ENCODE peak calls at places on chromosome 13, in nine cellular contexts. V, H, E, W, T, X, S, A and F are unnamed samples. For H3K27me3, the result is how much of the 10 kb centered on the place peaks cover.

GRCh38 chr13:44755872-44756271 is 179.7 kb upstream of the TSC22D1 start:
- DNase-seq in H (no peak), T (no peak), A (no peak), W (no peak), S (no peak), V (peak), E (no peak), X (no peak), F (no peak)

GRCh38 chr13:26961890-26962615 is 201.5 kb upstream of the GPR12 start:
- DNase-seq in A (peak), H (peak), T (no peak), S (no peak), W (no peak), V (no peak), E (no peak), X (no peak), F (no peak)

GRCh38 chr13:33205804-33206221 is 79.7 kb downstream of the STARD13 start:
- DNase-seq in H (no peak), W (no peak), S (no peak), T (no peak), E (peak), A (no peak), V (peak), X (no peak), F (no peak)

GRCh38 chr13:36766295-36766694 is 52.7 kb upstream of the RFXAP start:
- DNase-seq in A (peak), X (no peak), T (no peak), S (no peak), E (no peak), W (no peak), V (peak), H (no peak), F (no peak)

GRCh38 chr13:52760078-52760477 is 20.5 kb upstream of the CNMD start:
- DNase-seq in A (no peak), V (no peak), W (no peak), S (no peak), T (no peak), X (no peak), H (no peak), E (no peak), F (no peak)

GRCh38 chr13:49407936-49408335 is 35.9 kb downstream of the CAB39L start:
- DNase-seq in S (no peak), A (no peak), W (no peak), T (no peak), H (no peak), E (no peak), X (no peak), V (no peak), F (no peak)

GRCh38 chr13:77868717-77869116 is 49.9 kb downstream of the EDNRB start:
- DNase-seq in E (no peak), H (no peak), T (no peak), V (peak), X (no peak), A (no peak), W (no peak), S (no peak), F (no peak)

GRCh38 chr13:53075356-53076041 is 46.9 kb downstream of the OLFM4 start:
- DNase-seq in X (no peak), S (no peak), V (no peak), T (no peak), E (no peak), W (no peak), A (no peak), H (no peak), F (no peak)

GRCh38 chr13:73945871-73946270 is 188.3 kb downstream of the KLF12 start:
- DNase-seq in H (no peak), W (no peak), X (peak), T (no peak), V (no peak), A (no peak), S (peak), E (peak), F (no peak)

GRCh38 chr13:22937241-22937640 is 243.5 kb upstream of the SGCG start:
- DNase-seq in V (no peak), A (no peak), S (no peak), W (no peak), T (no peak), H (no peak), E (no peak), X (no peak), F (no peak)

GRCh38 chr13:40983269-40983668 is 35.8 kb downstream of the ELF1 start:
- DNase-seq in X (no peak), S (no peak), W (no peak), H (no peak), V (no peak), E (no peak), T (no peak), A (no peak), F (no peak)

GRCh38 chr13:40981361-40981760 is 37.8 kb downstream of the ELF1 start:
- DNase-seq in V (no peak), S (no peak), W (no peak), E (no peak), X (no peak), T (no peak), A (no peak), H (no peak), F (peak)

GRCh38 chr13:40982772-40983171 is 36.3 kb downstream of the ELF1 start:
- DNase-seq in W (peak), H (no peak), A (peak), T (peak), V (peak), X (no peak), S (no peak), E (no peak), F (peak)

GRCh38 chr13:40980466-40980865 is 38.6 kb downstream of the ELF1 start:
- DNase-seq in V (no peak), S (no peak), T (no peak), X (no peak), H (no peak), W (no peak), E (no peak), A (no peak), F (no peak)

DNA sequence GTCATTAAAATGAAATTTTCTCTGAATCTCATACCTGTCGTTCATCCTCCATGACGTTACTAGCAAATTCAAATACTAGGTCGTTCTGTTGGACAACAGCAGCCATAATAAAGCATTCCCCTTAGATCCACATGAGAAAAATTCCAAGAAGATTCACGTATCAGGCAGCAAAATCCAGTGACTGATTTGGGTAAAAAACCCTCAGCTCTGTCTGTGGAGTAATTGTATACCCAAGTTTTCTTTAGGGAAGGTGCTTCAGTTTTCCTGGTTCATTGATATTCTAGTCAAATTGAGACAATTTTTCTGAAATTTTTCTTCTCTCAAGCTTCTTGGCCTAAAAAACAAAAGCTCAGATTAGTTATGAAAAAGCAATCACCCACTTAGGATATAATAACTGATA is 37.2 kb downstream of the ELF1 start:
- DNase-seq in V (no peak), T (no peak), W (no peak), S (no peak), H (no peak), E (no peak), X (no peak), A (no peak), F (no peak)
- H3K4me3 ChIP-seq in V (no peak), T (peak), W (peak), S (peak), H (peak), E (peak), X (peak), A (peak), F (peak)

GRCh38 chr13:39379667-39380655 is 223.0 kb downstream of the LHFPL6 start:
- DNase-seq in E (no peak), H (no peak), W (no peak), T (no peak), A (no peak), V (peak), S (no peak), X (no peak), F (no peak)

GRCh38 chr13:39377699-39378098 is 225.3 kb downstream of the LHFPL6 start:
- DNase-seq in S (no peak), V (no peak), A (no peak), H (no peak), E (no peak), T (no peak), W (no peak), X (no peak), F (no peak)

GRCh38 chr13:39379118-39379517 is 223.9 kb downstream of the LHFPL6 start:
- DNase-seq in V (no peak), H (no peak), E (no peak), A (no peak), T (no peak), S (no peak), W (no peak), X (no peak), F (no peak)

GRCh38 chr13:39376088-39376487 is 226.9 kb downstream of the LHFPL6 start:
- DNase-seq in E (no peak), V (no peak), H (no peak), S (no peak), A (no peak), T (no peak), X (no peak), W (no peak), F (no peak)

GRCh38 chr13:39378293-39378692 is 224.7 kb downstream of the LHFPL6 start:
- DNase-seq in X (no peak), T (no peak), E (no peak), V (no peak), S (no peak), A (no peak), W (no peak), H (no peak), F (no peak)
- H3K27me3 ChIP-seq in X (under half), T (under half), E (under half), V (under half), S (under half), A (under half), W (under half), H (under half), F (under half)

GRCh38 chr13:111068009-111068350 is 47.1 kb upstream of the ARHGEF7 start:
- DNase-seq in X (no peak), V (no peak), H (no peak), A (no peak), T (no peak), S (no peak), W (no peak), E (no peak), F (no peak)
- H3K4me3 ChIP-seq in X (peak), V (no peak), H (peak), A (peak), T (no peak), S (peak), W (no peak), E (no peak), F (no peak)

DNA sequence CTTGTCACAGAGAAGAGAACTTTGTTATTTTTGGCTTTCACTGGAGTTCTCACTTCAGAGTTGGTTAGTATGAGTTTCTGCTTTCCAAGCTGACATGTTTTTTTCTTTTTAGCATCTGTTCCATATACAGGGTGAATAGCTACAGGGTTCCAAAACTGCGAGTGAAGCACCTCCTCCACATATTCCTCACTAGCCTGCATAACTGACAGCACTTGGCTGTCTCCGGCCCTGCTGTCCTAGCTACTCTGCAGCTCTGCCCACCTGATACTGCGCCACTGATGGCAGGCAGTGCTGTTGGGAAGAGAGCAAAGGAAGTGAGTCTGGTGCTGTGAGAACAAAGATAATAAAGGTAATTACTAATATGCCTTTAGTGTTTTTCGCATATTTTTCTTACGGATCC is 6.8 kb downstream of the ATP8A2 start:
- DNase-seq in W (no peak), E (no peak), X (no peak), A (no peak), H (no peak), S (no peak), V (no peak), T (no peak), F (no peak)
- H3K27me3 ChIP-seq in W (under half), E (under half), X (under half), A (under half), H (under half), S (under half), V (under half), T (under half), F (under half)

DNA sequence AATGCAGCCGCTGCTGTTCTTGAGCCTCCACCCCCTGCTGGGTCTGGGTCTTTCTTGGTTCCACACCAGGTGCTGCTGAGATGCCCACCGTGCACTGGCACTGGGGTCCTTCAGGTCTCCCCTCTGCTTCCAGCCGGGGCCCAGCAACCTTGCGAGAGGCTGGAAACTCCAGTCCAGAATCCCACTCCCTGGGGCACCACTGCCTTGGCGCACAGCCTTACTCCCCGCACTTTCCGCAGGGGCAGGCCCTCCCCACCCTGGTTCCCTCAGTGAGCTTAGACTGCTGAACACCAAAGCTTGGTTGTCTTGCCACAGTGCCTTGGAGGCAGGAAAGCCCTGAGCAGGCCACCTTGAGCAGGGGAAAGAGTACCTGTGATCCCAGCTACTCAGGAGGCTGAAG is 60.0 kb downstream of the ANKRD10 start:
- DNase-seq in V (no peak), A (no peak), X (no peak), T (no peak), W (no peak), E (no peak), H (no peak), S (no peak), F (no peak)
- H3K4me3 ChIP-seq in V (no peak), A (no peak), X (no peak), T (no peak), W (no peak), E (no peak), H (no peak), S (no peak), F (no peak)

GRCh38 chr13:71028884-71029283 is 838.1 kb downstream of the DACH1 start:
- DNase-seq in W (no peak), S (no peak), V (no peak), E (no peak), T (no peak), X (no peak), A (no peak), H (no peak), F (no peak)
- H3K27me3 ChIP-seq in W (under half), S (under half), V (under half), E (under half), T (under half), X (under half), A (under half), H (under half), F (under half)

GRCh38 chr13:79482271-79482970 is 1.5 kb downstream of the NDFIP2 start:
- DNase-seq in S (no peak), E (no peak), X (no peak), T (no peak), A (no peak), H (no peak), V (peak), W (no peak), F (no peak)
- H3K4me3 ChIP-seq in S (peak), E (peak), X (peak), T (peak), A (peak), H (peak), V (peak), W (no peak), F (no peak)

GRCh38 chr13:112072531-112073244 is 5.7 kb downstream of the SOX1 start:
- DNase-seq in T (no peak), E (no peak), A (no peak), S (no peak), X (peak), W (no peak), H (no peak), V (no peak), F (no peak)
- H3K27me3 ChIP-seq in T (under half), E (under half), A (half or more), S (half or more), X (half or more), W (half or more), H (half or more), V (half or more), F (half or more)

GRCh38 chr13:30906411-30906990 is 430 bp downstream of the MEDAG start:
- DNase-seq in X (peak), W (no peak), E (no peak), H (no peak), A (no peak), T (no peak), V (no peak), S (no peak), F (no peak)

GRCh38 chr13:30907167-30907761 is 1.2 kb downstream of the MEDAG start:
- DNase-seq in H (no peak), W (no peak), V (peak), E (peak), X (no peak), T (no peak), S (no peak), A (peak), F (no peak)

GRCh38 chr13:30904043-30904442 is 2.0 kb upstream of the MEDAG start:
- DNase-seq in E (no peak), X (no peak), V (peak), T (no peak), H (no peak), A (no peak), W (no peak), S (no peak), F (no peak)

GRCh38 chr13:30908416-30908980 is 2.4 kb downstream of the MEDAG start:
- DNase-seq in T (peak), W (peak), H (no peak), V (peak), E (peak), X (peak), S (peak), A (no peak), F (no peak)

GRCh38 chr13:30905932-30906383 is at the start of gene MEDAG:
- DNase-seq in H (no peak), S (peak), A (peak), X (peak), E (peak), W (peak), T (peak), V (peak), F (no peak)
- H3K4me3 ChIP-seq in H (peak), S (peak), A (peak), X (peak), E (peak), W (peak), T (peak), V (no peak), F (no peak)